ENCODE peak calls at places on chromosomes 6 and 20, in eight cellular contexts. U is activated naive CD4-positive, alpha-beta T cell treated with anti-CD3 and anti-CD28 coated beads, Interleukin-2, amount 10 ng/mL, durations not matched to agents 7 days and 5 days; Q is upper lobe of left lung; T is left ventricle myocardium inferior; G is skeletal muscle cell; K is NCI-H524 treated with DMSO at 0.1 percent for 48 hours; N is psoas muscle; Z is NCI-H1092 treated with DMSO at 0.1 percent for 48 hours. L is an unnamed sample.

GRCh38 chr6:164107297-164107995 is 692.9 kb downstream of the QKI start:
- DNase-seq in G (peak; percentile 53), N (peak; percentile 70), T (no peak), U (no peak), Z (no peak), Q (no peak), K (no peak), L (no peak)

GRCh38 chr6:102766946-102767345 is 1373.4 kb downstream of the GRIK2 start:
- DNase-seq in T (no peak), G (peak; percentile 7), N (no peak), Z (no peak), K (no peak), Q (no peak), U (no peak), L (no peak)

GRCh38 chr6:121592955-121593665 is 157.7 kb downstream of the GJA1 start:
- DNase-seq in N (no peak), Q (no peak), G (no peak), U (no peak), T (no peak), K (peak; percentile 88), Z (no peak), L (no peak)

GRCh38 chr20:63347081-63347741 is 13.9 kb downstream of the CHRNA4 start:
- DNase-seq in K (no peak), Z (no peak), T (no peak), U (no peak), N (no peak), G (no peak), Q (no peak), L (no peak)

GRCh38 chr20:34047010-34047687 is 53.4 kb downstream of the RALY start:
- DNase-seq in T (no peak), G (no peak), K (no peak), N (no peak), Z (no peak), U (no peak), Q (no peak), L (no peak)

GRCh38 chr6:33313105-33313708 is 671 bp downstream of the TAPBP start:
- DNase-seq in U (peak; percentile 60), N (peak; percentile 65), T (peak; percentile 62), K (no peak), Q (peak; percentile 77), G (no peak), Z (peak; percentile 10), L (peak; percentile 76)

GRCh38 chr20:58072695-58073671 is 155.5 kb downstream of the ANKRD60 start:
- DNase-seq in Q (peak; percentile 12), T (no peak), N (no peak), U (no peak), K (no peak), G (no peak), Z (no peak), L (peak; percentile 33)

GRCh38 chr6:170175644-170176620 is 114.9 kb downstream of the DLL1 start:
- DNase-seq in Z (peak; percentile 45), Q (no peak), G (no peak), K (no peak), N (no peak), T (peak; percentile 12), U (peak; percentile 16), L (no peak)

GRCh38 chr20:23114018-23114417 is 27.9 kb upstream of the CD93 start:
- DNase-seq in G (no peak), N (no peak), U (no peak), T (peak; percentile 69), Z (no peak), Q (peak; percentile 74), K (no peak), L (peak; percentile 69)

GRCh38 chr20:64079273-64080012 is at the start of gene RGS19:
- DNase-seq in Z (no peak), U (peak; percentile 85), Q (peak; percentile 86), T (peak; percentile 84), K (no peak), G (no peak), N (peak; percentile 85), L (peak; percentile 69)

GRCh38 chr20:25056601-25057233 is 1.2 kb downstream of the ACSS1 start:
- DNase-seq in G (no peak), T (peak; percentile 54), K (no peak), U (no peak), Z (no peak), N (no peak), Q (peak; percentile 12), L (peak; percentile 6)

GRCh38 chr20:14984768-14985622 is 647.6 kb upstream of the FLRT3 start:
- DNase-seq in Q (peak; percentile 51), Z (no peak), T (no peak), U (no peak), N (no peak), G (peak; percentile 51), K (no peak), L (peak; percentile 25)

GRCh38 chr6:10412165-10412947 is 2.5 kb downstream of the TFAP2A start:
- DNase-seq in U (peak; percentile 67), Q (no peak), N (peak; percentile 45), K (no peak), T (no peak), G (no peak), Z (peak; percentile 57), L (peak; percentile 51)

GRCh38 chr6:80425089-80425823 is 318.8 kb downstream of the BCKDHB start:
- DNase-seq in N (no peak), G (peak; percentile 93), T (no peak), Q (no peak), Z (no peak), U (no peak), K (no peak), L (no peak)